ENCODE peak calls at places on chromosomes 1 and 21, in eight cellular contexts. P is iPS-NIHi11; J is iris pigment epithelial cell; A is pulmonary artery endothelial cell; Y is NCI-H1092 treated with DMSO at 0.1 percent for 48 hours; X is stimulated activated CD8-positive, alpha-beta memory T cell treated with anti-CD3 and anti-CD28 coated beads, Interleukin-4, amount 100 ng/mL, for 24 hours; S is KG1; I is GM13976. K is an unnamed sample.

GRCh38 chr1:227058321-227058751 is 118.2 kb downstream of the COQ8A start:
- DNase-seq in P (no peak), J (peak; percentile 93), A (no peak), Y (no peak), X (no peak), S (no peak), I (no peak), K (no peak)

GRCh38 chr1:98102369-98103030 is 181.7 kb upstream of the DPYD start:
- DNase-seq in P (no peak), J (peak; percentile 48), A (no peak), Y (no peak), X (no peak), S (no peak), I (no peak), K (no peak)

GRCh38 chr21:15224346-15225086 is 159.7 kb upstream of the NRIP1 start:
- DNase-seq in P (no peak), J (peak; percentile 97), A (no peak), Y (no peak), X (no peak), S (no peak), I (no peak), K (no peak)

GRCh38 chr1:8790987-8791386 is 26.5 kb downstream of the RERE start:
- DNase-seq in P (no peak), J (no peak), A (no peak), Y (no peak), X (no peak), S (no peak), I (no peak), K (no peak)

GRCh38 chr1:248810727-248811513 is 14.8 kb downstream of the SH3BP5L start:
- DNase-seq in P (no peak), J (peak; percentile 18), A (no peak), Y (no peak), X (no peak), S (no peak), I (no peak), K (no peak)

GRCh38 chr1:8281843-8282509 is 35.9 kb upstream of the SLC45A1 start:
- DNase-seq in P (no peak), J (peak; percentile 50), A (no peak), Y (no peak), X (no peak), S (no peak), I (no peak), K (no peak)

GRCh38 chr1:109523706-109524105 is 14.2 kb upstream of the AMIGO1 start:
- DNase-seq in P (no peak), J (no peak), A (no peak), Y (no peak), X (no peak), S (no peak), I (no peak), K (no peak)

GRCh38 chr21:33948951-33949444 is 33.4 kb upstream of the ATP5PO start:
- DNase-seq in P (no peak), J (no peak), A (no peak), Y (no peak), X (no peak), S (no peak), I (no peak), K (no peak)

GRCh38 chr1:12276225-12276624 is 46.4 kb downstream of the VPS13D start:
- DNase-seq in P (peak; percentile 66), J (peak; percentile 63), A (peak; percentile 3), Y (no peak), X (no peak), S (no peak), I (no peak), K (no peak)

GRCh38 chr1:56060901-56061300 is 518.5 kb downstream of the PLPP3 start:
- DNase-seq in P (no peak), J (no peak), A (no peak), Y (peak; percentile 2), X (no peak), S (no peak), I (no peak), K (no peak)

GRCh38 chr21:33708874-33709273 is 66.6 kb downstream of the ITSN1 start:
- DNase-seq in P (no peak), J (no peak), A (no peak), Y (no peak), X (no peak), S (no peak), I (no peak), K (no peak)

GRCh38 chr1:110040548-110040947 is 6.1 kb downstream of the STRIP1 start:
- DNase-seq in P (no peak), J (no peak), A (no peak), Y (no peak), X (no peak), S (no peak), I (no peak), K (no peak)

GRCh38 chr1:198399452-198399851 is 141.0 kb downstream of the ATP6V1G3 start:
- DNase-seq in P (no peak), J (no peak), A (no peak), Y (no peak), X (no peak), S (no peak), I (no peak), K (no peak)

GRCh38 chr1:198903203-198903602 is 264.4 kb downstream of the PTPRC start:
- DNase-seq in P (peak; percentile 44), J (no peak), A (no peak), Y (no peak), X (no peak), S (no peak), I (no peak), K (no peak)

GRCh38 chr21:41726058-41726558 is 40.7 kb downstream of the RIPK4 start:
- DNase-seq in P (peak; percentile 51), J (no peak), A (no peak), Y (no peak), X (no peak), S (no peak), I (no peak), K (no peak)

GRCh38 chr21:34183331-34183928 is 110.1 kb downstream of the MRPS6 start:
- DNase-seq in P (no peak), J (no peak), A (no peak), Y (no peak), X (no peak), S (no peak), I (no peak), K (no peak)

GRCh38 chr21:37927711-37928110 is 11.5 kb upstream of the KCNJ6 start:
- DNase-seq in P (no peak), J (no peak), A (no peak), Y (no peak), X (no peak), S (no peak), I (no peak), K (no peak)

GRCh38 chr1:117045644-117046043 is 14.5 kb upstream of the TTF2 start:
- DNase-seq in P (no peak), J (no peak), A (no peak), Y (no peak), X (no peak), S (no peak), I (no peak), K (no peak)

GRCh38 chr1:168509875-168510594 is 33.8 kb downstream of the XCL2 start:
- DNase-seq in P (no peak), J (no peak), A (no peak), Y (no peak), X (peak; percentile 19), S (no peak), I (peak; percentile 31), K (peak; percentile 53)

GRCh38 chr1:173997796-173998195 is 24.4 kb downstream of the RC3H1 start:
- DNase-seq in P (no peak), J (peak; percentile 79), A (no peak), Y (no peak), X (no peak), S (no peak), I (no peak), K (no peak)

GRCh38 chr1:117416004-117416403 is 48.8 kb downstream of the MAN1A2 start:
- DNase-seq in P (no peak), J (no peak), A (no peak), Y (no peak), X (no peak), S (no peak), I (no peak), K (no peak)

GRCh38 chr1:211734791-211735190 is 59.4 kb upstream of the NEK2 start:
- DNase-seq in P (no peak), J (no peak), A (no peak), Y (peak; percentile 94), X (no peak), S (no peak), I (no peak), K (no peak)

GRCh38 chr1:219463629-219464028 is 149.3 kb downstream of the ZC3H11B start:
- DNase-seq in P (no peak), J (no peak), A (no peak), Y (no peak), X (no peak), S (no peak), I (no peak), K (no peak)

GRCh38 chr1:19450811-19451564 is 34.4 kb downstream of the CAPZB start:
- DNase-seq in P (no peak), J (peak; percentile 97), A (peak; percentile 78), Y (no peak), X (no peak), S (no peak), I (no peak), K (no peak)

GRCh38 chr1:204961765-204962419 is 81.1 kb upstream of the CNTN2 start:
- DNase-seq in P (no peak), J (no peak), A (no peak), Y (no peak), X (no peak), S (no peak), I (no peak), K (no peak)

GRCh38 chr1:8463144-8463927 is 145.4 kb downstream of the SLC45A1 start:
- DNase-seq in P (no peak), J (peak; percentile 89), A (peak; percentile 44), Y (peak; percentile 59), X (no peak), S (peak; percentile 22), I (no peak), K (no peak)

GRCh38 chr1:45093334-45093733 is 81.3 kb downstream of the UROD start:
- DNase-seq in P (no peak), J (no peak), A (no peak), Y (no peak), X (no peak), S (no peak), I (no peak), K (no peak)

GRCh38 chr1:24390924-24391782 is 22.4 kb downstream of the STPG1 start:
- DNase-seq in P (peak; percentile 78), J (peak; percentile 86), A (peak; percentile 69), Y (peak; percentile 64), X (peak; percentile 52), S (peak; percentile 39), I (peak; percentile 73), K (peak; percentile 75)

GRCh38 chr1:158203693-158204457 is 23.2 kb downstream of the CD1D start:
- DNase-seq in P (no peak), J (peak; percentile 63), A (peak; percentile 36), Y (peak; percentile 53), X (no peak), S (peak; percentile 48), I (peak; percentile 44), K (peak; percentile 35)

GRCh38 chr1:169144941-169145626 is 38.6 kb downstream of the ATP1B1 start:
- DNase-seq in P (no peak), J (no peak), A (no peak), Y (no peak), X (no peak), S (no peak), I (no peak), K (no peak)

GRCh38 chr21:45383111-45383614 is 21.8 kb upstream of the COL18A1 start:
- DNase-seq in P (no peak), J (no peak), A (no peak), Y (no peak), X (no peak), S (no peak), I (no peak), K (no peak)

GRCh38 chr1:180131510-180131909 is 23.2 kb upstream of the QSOX1 start:
- DNase-seq in P (no peak), J (peak; percentile 99), A (peak; percentile 22), Y (no peak), X (no peak), S (no peak), I (no peak), K (no peak)